ENCODE peak calls at places on chromosomes 1 and 21, in nine cellular contexts. H, Y, J, P, V, N, C, U and B are unnamed samples.

GRCh38 chr1:114854693-114855320 is at the start of gene SYCP1:
- DNase-seq in U (no peak), H (no peak), P (no peak), Y (no peak), N (no peak), V (no peak), C (no peak), J (no peak), B (no peak)

GRCh38 chr1:212458817-212459216 is 26.1 kb downstream of the NENF start:
- DNase-seq in J (no peak), Y (no peak), N (no peak), C (no peak), V (no peak), U (no peak), P (no peak), H (no peak), B (no peak)

GRCh38 chr1:198667186-198667585 is 28.3 kb downstream of the PTPRC start:
- DNase-seq in N (peak; percentile 6), V (no peak), P (no peak), U (peak; percentile 17), C (no peak), H (no peak), Y (no peak), J (no peak), B (no peak)

GRCh38 chr1:203643213-203644045 is 16.8 kb downstream of the ATP2B4 start:
- DNase-seq in V (no peak), N (no peak), P (no peak), J (no peak), H (no peak), U (peak; percentile 60), Y (no peak), C (no peak), B (no peak)

GRCh38 chr1:209583408-209583807 is at the start of gene CAMK1G:
- DNase-seq in U (peak; percentile 62), P (no peak), V (no peak), H (no peak), Y (peak; percentile 88), C (no peak), J (no peak), N (peak; percentile 75), B (no peak)

GRCh38 chr1:41975121-41975520 is 56.4 kb upstream of the HIVEP3 start:
- DNase-seq in P (no peak), J (no peak), V (no peak), Y (no peak), H (no peak), C (no peak), U (no peak), N (no peak), B (no peak)

GRCh38 chr1:45669379-45669778 is 17.0 kb downstream of the GPBP1L1 start:
- DNase-seq in H (no peak), Y (peak; percentile 28), U (no peak), J (no peak), C (no peak), V (no peak), N (peak; percentile 10), P (no peak), B (no peak)

GRCh38 chr1:204684551-204685235 is 845 bp downstream of the LRRN2 start:
- DNase-seq in J (no peak), P (peak; percentile 53), Y (no peak), C (peak; percentile 21), N (no peak), V (no peak), H (peak; percentile 14), U (no peak), B (no peak)

GRCh38 chr1:149884433-149885363 is 14.7 kb upstream of the BOLA1 start:
- DNase-seq in U (peak; percentile 13), H (peak; percentile 24), Y (peak; percentile 37), C (no peak), N (no peak), P (no peak), J (no peak), V (no peak), B (peak; percentile 7)

GRCh38 chr1:215523128-215523861 is 43.8 kb upstream of the KCTD3 start:
- DNase-seq in Y (peak; percentile 67), J (no peak), C (no peak), N (peak; percentile 35), V (no peak), P (no peak), U (peak; percentile 41), H (no peak), B (peak; percentile 6)

GRCh38 chr1:172278478-172278877 is 142.0 kb upstream of the C1orf105 start:
- DNase-seq in H (no peak), U (peak; percentile 57), C (no peak), Y (peak; percentile 74), J (no peak), N (peak; percentile 63), P (no peak), V (no peak), B (no peak)

GRCh38 chr1:58769809-58770345 is 14.0 kb downstream of the JUN start:
- DNase-seq in N (no peak), V (no peak), P (no peak), U (no peak), H (no peak), Y (no peak), C (no peak), J (no peak), B (no peak)

GRCh38 chr1:151047591-151047924 is at the start of gene C1orf56:
- DNase-seq in C (peak; percentile 74), N (peak; percentile 93), U (peak; percentile 59), V (peak; percentile 50), P (no peak), Y (peak; percentile 66), J (peak; percentile 63), H (peak; percentile 72), B (no peak)

GRCh38 chr1:158117854-158118691 is 62.6 kb upstream of the CD1D start:
- DNase-seq in N (peak; percentile 75), C (peak; percentile 58), V (peak; percentile 28), U (peak; percentile 62), Y (peak; percentile 58), H (peak; percentile 52), P (peak; percentile 21), J (peak; percentile 45), B (peak; percentile 32)

GRCh38 chr1:167617100-167617949 is 12.7 kb upstream of the RCSD1 start:
- DNase-seq in H (no peak), V (no peak), P (no peak), C (peak; percentile 38), U (peak; percentile 87), N (peak; percentile 22), J (no peak), Y (peak; percentile 8), B (no peak)

GRCh38 chr1:63968663-63969460 is 195.0 kb downstream of the ROR1 start:
- DNase-seq in P (no peak), C (no peak), H (no peak), Y (peak; percentile 86), V (no peak), U (peak; percentile 27), J (no peak), N (no peak), B (no peak)

GRCh38 chr1:116397728-116398127 is 24.7 kb downstream of the ATP1A1 start:
- DNase-seq in N (no peak), C (no peak), V (no peak), U (no peak), J (no peak), Y (no peak), H (no peak), P (no peak), B (no peak)

GRCh38 chr1:39902121-39902807 is 547 bp upstream of the MYCL start:
- DNase-seq in C (peak; percentile 28), P (peak; percentile 46), H (peak; percentile 89), U (peak; percentile 42), J (peak; percentile 69), Y (no peak), V (peak; percentile 33), N (peak; percentile 52), B (peak; percentile 70)

GRCh38 chr21:45308211-45309068 is 20.7 kb upstream of the POFUT2 start:
- DNase-seq in H (no peak), V (no peak), P (no peak), U (peak; percentile 74), N (no peak), J (peak; percentile 8), C (no peak), Y (peak; percentile 95), B (no peak)

GRCh38 chr1:3474421-3474820 is 20.0 kb downstream of the ARHGEF16 start:
- DNase-seq in V (no peak), J (no peak), Y (no peak), C (no peak), H (no peak), U (no peak), P (no peak), N (no peak), B (no peak)

GRCh38 chr1:16402742-16403141 is 34.5 kb downstream of the SPATA21 start:
- DNase-seq in H (no peak), C (no peak), Y (no peak), J (no peak), U (peak; percentile 27), V (no peak), N (no peak), P (no peak), B (no peak)

GRCh38 chr1:6125366-6125765 is 54.8 kb downstream of the CHD5 start:
- DNase-seq in P (no peak), C (no peak), J (no peak), H (no peak), Y (no peak), N (no peak), V (no peak), U (no peak), B (no peak)

GRCh38 chr1:188672153-188672552 is 1805.5 kb downstream of the BRINP3 start:
- DNase-seq in N (no peak), J (no peak), H (no peak), C (no peak), U (no peak), V (no peak), Y (no peak), P (no peak), B (no peak)

GRCh38 chr1:236761397-236762132 is 33.5 kb upstream of the MTR start:
- DNase-seq in V (no peak), U (no peak), P (no peak), J (no peak), Y (no peak), C (no peak), H (no peak), N (no peak), B (no peak)

GRCh38 chr1:32962248-32962896 is 2.2 kb downstream of the RNF19B start:
- DNase-seq in P (no peak), V (no peak), N (no peak), C (no peak), Y (peak; percentile 34), H (no peak), U (no peak), J (no peak), B (no peak)